ENCODE peak calls at places on chromosomes 3 and 15, in five cellular contexts. I is endothelial cell; G is choroid plexus epithelial cell; P is AG09309; R is CD4-positive, alpha-beta T cell. H is an unnamed sample.
A peak's percentile ranks its signal among the peaks of the same experiment; 100 is the strongest.

GRCh38 chr15:76310470-76311070 is 699 bp downstream of the ETFA start:
- DNase-seq in I (no peak), G (peak; percentile 18), P (no peak), R (no peak), H (peak; percentile 23)

GRCh38 chr3:186057594-186057993 is 51.3 kb downstream of the ETV5 start:
- DNase-seq in I (no peak), G (peak; percentile 94), P (peak; percentile 85), R (no peak), H (no peak)

GRCh38 chr3:71690222-71690821 is 34.9 kb downstream of the EIF4E3 start:
- DNase-seq in I (peak; percentile 10), G (peak; percentile 79), P (peak; percentile 44), R (no peak), H (no peak)

GRCh38 chr3:151379083-151379734 is 5.3 kb downstream of the P2RY12 start:
- DNase-seq in I (peak; percentile 62), G (peak; percentile 57), P (no peak), R (no peak), H (no peak)

GRCh38 chr15:29130461-29130860 is 139.2 kb downstream of the NSMCE3 start:
- DNase-seq in I (no peak), G (no peak), P (no peak), R (no peak), H (no peak)

GRCh38 chr3:134357914-134358811 is 16.1 kb downstream of the AMOTL2 start:
- DNase-seq in I (no peak), G (peak; percentile 98), P (peak; percentile 94), R (no peak), H (no peak)

GRCh38 chr3:14562441-14562840 is 22.3 kb upstream of the GRIP2 start:
- DNase-seq in I (no peak), G (peak; percentile 26), P (no peak), R (no peak), H (no peak)

GRCh38 chr3:14300721-14301377 is 101.6 kb upstream of the SLC6A6 start:
- DNase-seq in I (no peak), G (no peak), P (no peak), R (no peak), H (no peak)

GRCh38 chr3:124144035-124144814 is 152.3 kb upstream of the ROPN1 start:
- DNase-seq in I (no peak), G (no peak), P (no peak), R (no peak), H (no peak)

GRCh38 chr15:71276355-71276665 is 161.0 kb downstream of the THSD4 start:
- DNase-seq in I (no peak), G (no peak), P (no peak), R (no peak), H (no peak)

GRCh38 chr3:161821591-161821990 is 325.0 kb downstream of the OTOL1 start:
- DNase-seq in I (no peak), G (no peak), P (no peak), R (no peak), H (no peak)

GRCh38 chr15:84398763-84399701 is 163.5 kb downstream of the GOLGA6L4 start:
- DNase-seq in I (no peak), G (no peak), P (no peak), R (no peak), H (no peak)

GRCh38 chr3:4343258-4343657 is 40.1 kb downstream of the SETMAR start:
- DNase-seq in I (no peak), G (peak; percentile 31), P (peak; percentile 21), R (no peak), H (no peak)

GRCh38 chr3:56796202-56796601 is 5.5 kb downstream of the ARHGEF3 start:
- DNase-seq in I (no peak), G (peak; percentile 82), P (peak; percentile 68), R (no peak), H (no peak)

GRCh38 chr3:112799946-112800345 is 46.7 kb downstream of the CD200R1L start:
- DNase-seq in I (no peak), G (peak; percentile 22), P (no peak), R (no peak), H (no peak)

GRCh38 chr3:17806876-17807275 is 64.4 kb upstream of the TBC1D5 start:
- DNase-seq in I (no peak), G (no peak), P (no peak), R (no peak), H (no peak)

GRCh38 chr3:58143417-58144055 is 67.2 kb downstream of the DNASE1L3 start:
- DNase-seq in I (no peak), G (peak; percentile 43), P (no peak), R (no peak), H (no peak)

GRCh38 chr3:161084277-161084676 is 20.9 kb downstream of the B3GALNT1 start:
- DNase-seq in I (no peak), G (no peak), P (no peak), R (no peak), H (no peak)

GRCh38 chr3:65979731-65980130 is 59.0 kb downstream of the MAGI1 start:
- DNase-seq in I (no peak), G (peak; percentile 67), P (no peak), R (no peak), H (no peak)

GRCh38 chr3:169147246-169148008 is 516.1 kb downstream of the MECOM start:
- DNase-seq in I (peak; percentile 52), G (peak; percentile 81), P (no peak), R (no peak), H (no peak)

GRCh38 chr3:88775026-88775690 is 332.3 kb upstream of the EPHA3 start:
- DNase-seq in I (no peak), G (no peak), P (no peak), R (no peak), H (no peak)

GRCh38 chr15:48112242-48112641 is 8.5 kb upstream of the SLC24A5 start:
- DNase-seq in I (peak; percentile 38), G (peak; percentile 76), P (no peak), R (no peak), H (no peak)

GRCh38 chr15:47340576-47340920 is 376.8 kb upstream of the SEMA6D start:
- DNase-seq in I (no peak), G (no peak), P (no peak), R (no peak), H (no peak)

GRCh38 chr3:107962946-107963345 is 127.9 kb downstream of the CD47 start:
- DNase-seq in I (no peak), G (peak; percentile 45), P (no peak), R (no peak), H (no peak)

GRCh38 chr15:39270976-39271375 is 309.9 kb upstream of the THBS1 start:
- DNase-seq in I (no peak), G (peak; percentile 79), P (peak; percentile 98), R (no peak), H (no peak)

GRCh38 chr15:62896969-62897486 is 145.5 kb upstream of the TPM1 start:
- DNase-seq in I (no peak), G (peak; percentile 99), P (peak; percentile 95), R (no peak), H (no peak)

GRCh38 chr3:23959147-23959900 is 14.2 kb downstream of the NR1D2 start:
- DNase-seq in I (no peak), G (peak; percentile 87), P (peak; percentile 63), R (no peak), H (no peak)

GRCh38 chr15:29988689-29989088 is 94.1 kb upstream of the GOLGA8J start:
- DNase-seq in I (no peak), G (no peak), P (no peak), R (no peak), H (no peak)

GRCh38 chr3:158109804-158110657 is at the start of gene RSRC1:
- DNase-seq in I (peak; percentile 76), G (peak; percentile 93), P (peak; percentile 62), R (peak; percentile 67), H (peak; percentile 66)
- TF ChIP-seq CTCF in I (no peak), G (no peak), P (no peak), R (no peak), H (no peak)

GRCh38 chr15:33737687-33738606 is 230.3 kb upstream of the CHRM5 start:
- DNase-seq in I (peak; percentile 60), G (peak; percentile 54), P (no peak), R (peak; percentile 5), H (no peak)
- TF ChIP-seq CTCF in I (peak; percentile 81), G (peak; percentile 83), P (peak; percentile 81), R (peak; percentile 69), H (peak; percentile 74)

DNA sequence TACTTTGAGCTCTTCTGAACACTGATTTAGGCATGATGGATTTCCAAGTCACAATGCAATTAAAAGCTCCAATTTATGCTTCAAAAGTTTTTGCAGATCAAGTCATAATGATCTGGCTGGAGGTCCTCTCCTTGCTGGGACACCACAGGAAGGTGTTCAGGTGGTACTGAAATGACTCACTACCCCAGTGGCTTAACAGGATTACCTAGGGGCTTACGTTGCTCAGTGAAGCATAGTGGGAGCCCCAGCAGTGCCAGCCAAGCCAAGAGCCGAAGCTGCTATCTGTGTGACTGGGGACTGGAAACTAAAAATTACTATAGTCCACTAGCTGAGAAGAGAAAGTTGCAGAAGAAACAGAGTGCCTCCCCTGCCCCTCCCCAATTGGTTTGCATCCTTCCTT is 110.1 kb upstream of the LPP start:
- DNase-seq in I (no peak), G (no peak), P (no peak), R (no peak), H (no peak)
- TF ChIP-seq CTCF in I (no peak), G (no peak), P (no peak), R (no peak), H (no peak)

GRCh38 chr15:99343836-99344551 is 92.7 kb downstream of the LRRC28 start:
- DNase-seq in I (peak; percentile 58), G (no peak), P (no peak), R (peak; percentile 36), H (no peak)
- TF ChIP-seq CTCF in I (peak; percentile 61), G (peak; percentile 36), P (no peak), R (peak; percentile 74), H (no peak)

GRCh38 chr15:88337993-88338392 is 81.5 kb upstream of the NTRK3 start:
- DNase-seq in I (no peak), G (no peak), P (no peak), R (no peak), H (no peak)
- TF ChIP-seq CTCF in I (no peak), G (no peak), P (peak; percentile 11), R (no peak), H (no peak)

DNA sequence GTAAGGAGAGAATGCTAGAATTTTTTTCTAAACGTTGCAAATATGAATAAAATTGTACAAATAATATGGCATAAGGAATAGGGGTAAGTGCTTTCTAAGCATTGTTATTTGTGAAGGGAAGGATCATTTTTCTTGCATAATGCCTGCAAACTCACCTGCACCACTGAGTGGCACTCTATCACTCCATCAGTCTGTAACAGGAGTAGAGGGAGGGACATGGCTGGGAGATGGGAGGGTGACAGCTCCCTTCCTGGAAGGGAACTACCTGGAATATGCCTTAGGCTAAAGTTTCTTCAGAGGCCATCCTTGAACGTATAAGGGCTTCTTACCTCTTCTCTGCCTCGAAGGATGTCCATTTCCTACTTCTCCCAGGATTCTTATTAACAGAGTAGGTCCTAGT is 3.0 kb downstream of the NAALADL2 start:
- DNase-seq in I (no peak), G (peak; percentile 41), P (no peak), R (no peak), H (no peak)
- TF ChIP-seq CTCF in I (no peak), G (peak; percentile 33), P (peak; percentile 5), R (no peak), H (no peak)

GRCh38 chr3:38998086-38998485 is 53.7 kb downstream of the SCN11A start:
- DNase-seq in I (no peak), G (no peak), P (no peak), R (no peak), H (no peak)

GRCh38 chr3:39005295-39005694 is 46.4 kb downstream of the SCN11A start:
- DNase-seq in I (no peak), G (no peak), P (no peak), R (no peak), H (no peak)

GRCh38 chr3:38996193-38996592 is 55.6 kb downstream of the SCN11A start:
- DNase-seq in I (no peak), G (no peak), P (no peak), R (no peak), H (no peak)

GRCh38 chr3:39000008-39000450 is 51.7 kb downstream of the SCN11A start:
- DNase-seq in I (no peak), G (peak; percentile 87), P (peak; percentile 46), R (no peak), H (no peak)
- TF ChIP-seq CTCF in I (peak; percentile 61), G (peak; percentile 82), P (peak; percentile 86), R (peak; percentile 77), H (peak; percentile 69)

H was measured in natural killer cell.